ENCODE peak calls at places on chromosomes 2 and 18, in nine cellular contexts. K, J, O, R, I, N, B, G and L are unnamed samples.

GRCh38 chr2:212078103-212078502 is 460.5 kb downstream of the ERBB4 start:
- DNase-seq in O (no peak), J (no peak), I (no peak), G (no peak), K (no peak), R (no peak), B (no peak), N (no peak), L (no peak)

GRCh38 chr18:28459587-28459986 is 282.7 kb upstream of the CDH2 start:
- DNase-seq in I (no peak), B (no peak), O (no peak), R (no peak), G (no peak), J (no peak), K (no peak), N (no peak), L (no peak)

GRCh38 chr2:126657636-126658315 is 1.8 kb downstream of the GYPC start:
- DNase-seq in N (peak), K (peak), G (peak), R (peak), O (peak), J (peak), I (peak), B (peak), L (peak)

GRCh38 chr2:933734-934295 is 16.8 kb upstream of the SNTG2 start:
- DNase-seq in R (no peak), I (no peak), B (no peak), N (no peak), O (no peak), G (no peak), J (no peak), K (no peak), L (no peak)

GRCh38 chr2:136008205-136008865 is 22.9 kb upstream of the DARS1 start:
- DNase-seq in R (no peak), N (peak), G (no peak), B (no peak), O (no peak), K (peak), I (peak), J (peak), L (peak)

GRCh38 chr2:171741189-171741588 is 53.9 kb downstream of the DYNC1I2 start:
- DNase-seq in J (no peak), R (peak), O (no peak), I (no peak), G (no peak), K (no peak), B (no peak), N (peak), L (no peak)

GRCh38 chr2:72719416-72719815 is 106.4 kb downstream of the EXOC6B start:
- DNase-seq in O (peak), I (no peak), K (no peak), G (no peak), R (peak), N (no peak), B (no peak), J (no peak), L (no peak)

GRCh38 chr2:44956841-44957240 is 15.3 kb downstream of the SIX3 start:
- DNase-seq in R (no peak), N (no peak), B (no peak), I (no peak), K (no peak), G (no peak), J (no peak), O (no peak), L (no peak)

GRCh38 chr2:195601361-195601760 is 55.7 kb upstream of the SLC39A10 start:
- DNase-seq in J (no peak), B (no peak), R (peak), K (no peak), O (no peak), N (no peak), G (no peak), I (no peak), L (no peak)

GRCh38 chr2:238280083-238280816 is 8.2 kb downstream of the PER2 start:
- DNase-seq in N (no peak), I (no peak), R (no peak), B (no peak), K (peak), O (no peak), J (no peak), G (no peak), L (peak)

GRCh38 chr2:217664761-217665160 is 338.0 kb downstream of the TNS1 start:
- DNase-seq in R (peak), I (no peak), G (no peak), K (no peak), B (no peak), J (no peak), N (no peak), O (no peak), L (no peak)

GRCh38 chr2:100281521-100282438 is 40.5 kb downstream of the LONRF2 start:
- DNase-seq in N (no peak), I (no peak), K (no peak), O (peak), R (no peak), G (no peak), B (peak), J (no peak), L (no peak)

GRCh38 chr18:56019156-56019555 is 431.2 kb upstream of the TCF4 start:
- DNase-seq in I (no peak), G (no peak), N (no peak), K (no peak), J (no peak), B (no peak), O (peak), R (no peak), L (no peak)

GRCh38 chr18:2655954-2656236 is 369 bp downstream of the SMCHD1 start:
- DNase-seq in K (no peak), N (no peak), I (no peak), R (no peak), B (no peak), O (no peak), G (no peak), J (no peak), L (no peak)

GRCh38 chr2:143841935-143842334 is 678.0 kb downstream of the ZEB2 start:
- DNase-seq in I (no peak), B (no peak), R (peak), G (no peak), N (peak), O (peak), K (no peak), J (no peak), L (no peak)

GRCh38 chr18:62767321-62767720 is 52.0 kb downstream of the PHLPP1 start:
- DNase-seq in G (no peak), N (no peak), R (no peak), O (no peak), I (no peak), J (no peak), B (no peak), K (no peak), L (no peak)

GRCh38 chr2:119476301-119477117 is 44.9 kb downstream of the TMEM37 start:
- DNase-seq in K (peak), I (peak), N (peak), J (no peak), G (no peak), R (peak), B (peak), O (peak), L (peak)

GRCh38 chr2:70124983-70125480 is 37.8 kb downstream of the PCBP1 start:
- DNase-seq in J (peak), G (no peak), O (peak), N (peak), K (peak), I (peak), B (peak), R (peak), L (peak)

GRCh38 chr2:50116096-50116495 is 915.8 kb downstream of the NRXN1 start:
- DNase-seq in J (no peak), G (no peak), N (no peak), R (no peak), K (no peak), I (no peak), B (no peak), O (no peak), L (no peak)

GRCh38 chr2:120869659-120870466 is 134.2 kb downstream of the GLI2 start:
- DNase-seq in B (no peak), G (no peak), I (no peak), O (no peak), N (no peak), J (no peak), R (peak), K (peak), L (peak)

GRCh38 chr2:42113427-42113826 is 55.7 kb upstream of the EML4 start:
- DNase-seq in K (no peak), J (no peak), I (no peak), G (no peak), B (no peak), O (no peak), N (no peak), R (no peak), L (no peak)

GRCh38 chr2:36403675-36404230 is 48.2 kb downstream of the CRIM1 start:
- DNase-seq in B (no peak), G (peak), N (no peak), I (peak), K (no peak), O (peak), J (no peak), R (peak), L (no peak)

GRCh38 chr2:12048551-12048950 is 302.1 kb downstream of the LPIN1 start:
- DNase-seq in I (no peak), O (no peak), B (no peak), R (no peak), G (no peak), N (peak), J (no peak), K (no peak), L (no peak)

GRCh38 chr2:36373149-36373880 is 17.7 kb downstream of the CRIM1 start:
- DNase-seq in K (no peak), O (no peak), R (peak), B (no peak), G (no peak), J (no peak), N (no peak), I (no peak), L (no peak)

GRCh38 chr2:122423934-122424333 is 668.5 kb downstream of the TSN start:
- DNase-seq in R (no peak), I (no peak), G (no peak), O (no peak), J (no peak), N (no peak), B (no peak), K (no peak), L (no peak)

GRCh38 chr2:6310186-6310909 is 555.4 kb downstream of the CMPK2 start:
- DNase-seq in G (no peak), B (no peak), N (no peak), K (no peak), R (no peak), O (peak), J (no peak), I (no peak), L (no peak)

GRCh38 chr2:128273469-128274081 is 45.1 kb downstream of the HS6ST1 start:
- DNase-seq in I (no peak), G (no peak), K (no peak), B (no peak), J (no peak), N (no peak), O (no peak), R (no peak), L (no peak)

GRCh38 chr2:218285604-218286003 is 6.7 kb downstream of the TMBIM1 start:
- DNase-seq in G (peak), B (no peak), O (no peak), K (peak), I (no peak), N (no peak), J (no peak), R (peak), L (peak)

GRCh38 chr2:13006829-13007715 is 290.3 kb downstream of the TRIB2 start:
- DNase-seq in B (peak), K (peak), R (peak), N (peak), I (peak), J (peak), O (peak), G (peak), L (peak)

GRCh38 chr2:54336136-54336976 is 80.3 kb upstream of the TSPYL6 start:
- DNase-seq in N (no peak), J (no peak), K (no peak), I (no peak), B (no peak), G (peak), O (no peak), R (peak), L (no peak)

GRCh38 chr2:8617048-8617447 is 64.8 kb upstream of the ID2 start:
- DNase-seq in G (no peak), B (no peak), R (no peak), O (no peak), N (no peak), K (no peak), J (no peak), I (no peak), L (no peak)

GRCh38 chr2:168712053-168712452 is 90.4 kb upstream of the NOSTRIN start:
- DNase-seq in R (no peak), J (no peak), G (no peak), B (no peak), O (peak), K (no peak), I (no peak), N (peak), L (no peak)